ENCODE peak calls at places on chromosomes 2 and 18, in seven cellular contexts. One of them, this sample, is unnamed.

GRCh38 chr2:231720292-231720691 is 12.0 kb downstream of the PTMA start:
- DNase-seq in astrocyte: no peak
- DNase-seq in Panc1: no peak
- DNase-seq in PC-9: no peak
- DNase-seq in neural crest cell: no peak
- DNase-seq in A549: no peak
- DNase-seq in fibroblast of the aortic adventitia: no peak
- DNase-seq in this sample: no peak

GRCh38 chr2:133812826-133813617 is 244.8 kb upstream of the NCKAP5 start:
- DNase-seq in astrocyte: peak; percentile 73
- DNase-seq in Panc1: no peak
- DNase-seq in PC-9: no peak
- DNase-seq in neural crest cell: no peak
- DNase-seq in A549: peak; percentile 15
- DNase-seq in fibroblast of the aortic adventitia: peak; percentile 64
- DNase-seq in this sample: no peak

GRCh38 chr2:70643715-70644114 is 90.1 kb upstream of the TGFA start:
- DNase-seq in astrocyte: no peak
- DNase-seq in Panc1: no peak
- DNase-seq in PC-9: peak; percentile 43
- DNase-seq in neural crest cell: no peak
- DNase-seq in A549: peak; percentile 68
- DNase-seq in fibroblast of the aortic adventitia: no peak
- DNase-seq in this sample: no peak

GRCh38 chr2:67564076-67564475 is 166.9 kb downstream of the ETAA1 start:
- DNase-seq in astrocyte: peak; percentile 36
- DNase-seq in Panc1: no peak
- DNase-seq in PC-9: no peak
- DNase-seq in neural crest cell: no peak
- DNase-seq in A549: no peak
- DNase-seq in fibroblast of the aortic adventitia: peak; percentile 78
- DNase-seq in this sample: no peak

GRCh38 chr2:187842978-187843847 is 289.0 kb upstream of the TFPI start:
- DNase-seq in astrocyte: peak; percentile 58
- DNase-seq in Panc1: peak; percentile 32
- DNase-seq in PC-9: peak; percentile 0
- DNase-seq in neural crest cell: peak; percentile 5
- DNase-seq in A549: peak; percentile 79
- DNase-seq in fibroblast of the aortic adventitia: peak; percentile 85
- DNase-seq in this sample: no peak

GRCh38 chr2:1849450-1849849 is 105.1 kb upstream of the PXDN start:
- DNase-seq in astrocyte: no peak
- DNase-seq in Panc1: no peak
- DNase-seq in PC-9: no peak
- DNase-seq in neural crest cell: no peak
- DNase-seq in A549: no peak
- DNase-seq in fibroblast of the aortic adventitia: no peak
- DNase-seq in this sample: no peak

GRCh38 chr2:30454571-30454970 is 7.5 kb downstream of the LCLAT1 start:
- DNase-seq in astrocyte: no peak
- DNase-seq in Panc1: no peak
- DNase-seq in PC-9: no peak
- DNase-seq in neural crest cell: no peak
- DNase-seq in A549: no peak
- DNase-seq in fibroblast of the aortic adventitia: no peak
- DNase-seq in this sample: no peak

GRCh38 chr2:24635181-24635580 is 144.1 kb downstream of the NCOA1 start:
- DNase-seq in astrocyte: peak; percentile 2
- DNase-seq in Panc1: no peak
- DNase-seq in PC-9: no peak
- DNase-seq in neural crest cell: no peak
- DNase-seq in A549: no peak
- DNase-seq in fibroblast of the aortic adventitia: peak; percentile 58
- DNase-seq in this sample: no peak

GRCh38 chr2:173044686-173045085 is 31.0 kb upstream of the MAP3K20 start:
- DNase-seq in astrocyte: no peak
- DNase-seq in Panc1: no peak
- DNase-seq in PC-9: peak; percentile 46
- DNase-seq in neural crest cell: no peak
- DNase-seq in A549: no peak
- DNase-seq in fibroblast of the aortic adventitia: no peak
- DNase-seq in this sample: no peak

GRCh38 chr2:220394433-220394832 is 767.0 kb downstream of the SLC4A3 start:
- DNase-seq in astrocyte: peak; percentile 57
- DNase-seq in Panc1: no peak
- DNase-seq in PC-9: peak; percentile 22
- DNase-seq in neural crest cell: no peak
- DNase-seq in A549: peak; percentile 23
- DNase-seq in fibroblast of the aortic adventitia: peak; percentile 80
- DNase-seq in this sample: no peak

GRCh38 chr2:166373951-166374350 is 1.8 kb downstream of the SCN9A start:
- DNase-seq in astrocyte: peak; percentile 77
- DNase-seq in Panc1: no peak
- DNase-seq in PC-9: peak; percentile 25
- DNase-seq in neural crest cell: no peak
- DNase-seq in A549: peak; percentile 80
- DNase-seq in fibroblast of the aortic adventitia: peak; percentile 41
- DNase-seq in this sample: no peak

GRCh38 chr2:55051026-55051866 is 995 bp upstream of the RTN4 start:
- DNase-seq in astrocyte: peak; percentile 100
- DNase-seq in Panc1: peak; percentile 98
- DNase-seq in PC-9: peak; percentile 77
- DNase-seq in neural crest cell: peak; percentile 16
- DNase-seq in A549: peak; percentile 96
- DNase-seq in fibroblast of the aortic adventitia: peak; percentile 99
- DNase-seq in this sample: peak; percentile 80

GRCh38 chr2:108315408-108316193 is 26.9 kb downstream of the SULT1C2 start:
- DNase-seq in astrocyte: peak; percentile 45
- DNase-seq in Panc1: no peak
- DNase-seq in PC-9: no peak
- DNase-seq in neural crest cell: no peak
- DNase-seq in A549: no peak
- DNase-seq in fibroblast of the aortic adventitia: no peak
- DNase-seq in this sample: no peak

DNA sequence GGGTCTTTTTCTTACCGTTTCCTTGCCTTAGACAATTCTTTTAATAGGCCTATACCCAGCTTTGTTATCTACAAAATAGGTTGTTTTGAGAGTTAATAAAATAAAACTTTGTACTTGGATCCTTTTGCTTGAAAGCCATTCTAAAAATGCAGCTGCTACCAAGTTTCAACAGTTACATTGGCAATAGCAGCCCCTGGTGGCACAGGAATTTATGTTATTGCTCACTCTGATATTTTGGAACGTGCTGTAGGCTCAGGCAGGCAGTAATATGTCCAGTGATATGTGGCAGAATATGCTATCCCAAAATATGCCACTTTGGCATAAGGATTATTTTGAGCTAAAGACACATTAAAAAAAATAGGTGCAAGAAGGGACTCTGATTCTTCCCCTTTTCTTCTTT is 6.7 kb upstream of the COMMD1 start:
- DNase-seq in astrocyte: no peak
- DNase-seq in Panc1: no peak
- DNase-seq in PC-9: peak; percentile 15
- DNase-seq in neural crest cell: no peak
- DNase-seq in A549: peak; percentile 46
- DNase-seq in fibroblast of the aortic adventitia: peak; percentile 37
- DNase-seq in this sample: no peak
- TF ChIP-seq CTCF in astrocyte: peak; percentile 39
- TF ChIP-seq CTCF in Panc1: no peak
- TF ChIP-seq CTCF in PC-9: peak; percentile 69
- TF ChIP-seq CTCF in neural crest cell: peak; percentile 51
- TF ChIP-seq CTCF in A549: peak; percentile 77
- TF ChIP-seq CTCF in fibroblast of the aortic adventitia: peak; percentile 60
- TF ChIP-seq CTCF in this sample: peak; percentile 16

DNA sequence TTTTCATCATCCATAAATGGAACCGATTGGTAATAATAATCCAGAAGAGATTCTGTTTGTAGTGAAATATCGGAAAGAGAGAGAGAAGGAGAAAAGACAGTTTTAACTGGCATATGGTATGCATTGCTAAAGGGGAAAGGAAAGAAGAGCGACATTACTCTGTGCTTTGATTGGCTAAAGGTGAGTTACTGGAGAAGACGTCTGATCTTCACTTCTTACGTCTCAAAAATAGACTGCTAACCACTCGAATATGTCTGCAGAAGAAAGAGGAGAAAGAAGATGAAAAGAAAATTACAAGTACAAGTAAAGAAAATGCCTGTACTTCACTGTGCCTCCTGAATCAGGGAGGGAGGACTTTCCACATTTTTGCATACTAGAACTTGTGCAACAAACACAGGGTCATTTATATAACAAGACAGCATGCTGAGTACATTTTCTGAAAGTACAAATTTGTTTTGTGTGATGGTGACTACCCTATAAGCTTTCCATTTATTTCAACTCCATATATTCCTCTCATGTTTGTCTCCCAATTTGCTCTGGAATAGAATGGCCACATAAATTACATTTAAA is 787.2 kb downstream of the RNF144A start:
- DNase-seq in astrocyte: no peak
- DNase-seq in Panc1: no peak
- DNase-seq in PC-9: no peak
- DNase-seq in neural crest cell: no peak
- DNase-seq in A549: no peak
- DNase-seq in fibroblast of the aortic adventitia: peak; percentile 22
- DNase-seq in this sample: no peak
- TF ChIP-seq CTCF in astrocyte: no peak
- TF ChIP-seq CTCF in Panc1: no peak
- TF ChIP-seq CTCF in PC-9: no peak
- TF ChIP-seq CTCF in neural crest cell: no peak
- TF ChIP-seq CTCF in A549: no peak
- TF ChIP-seq CTCF in fibroblast of the aortic adventitia: no peak
- TF ChIP-seq CTCF in this sample: no peak

DNA sequence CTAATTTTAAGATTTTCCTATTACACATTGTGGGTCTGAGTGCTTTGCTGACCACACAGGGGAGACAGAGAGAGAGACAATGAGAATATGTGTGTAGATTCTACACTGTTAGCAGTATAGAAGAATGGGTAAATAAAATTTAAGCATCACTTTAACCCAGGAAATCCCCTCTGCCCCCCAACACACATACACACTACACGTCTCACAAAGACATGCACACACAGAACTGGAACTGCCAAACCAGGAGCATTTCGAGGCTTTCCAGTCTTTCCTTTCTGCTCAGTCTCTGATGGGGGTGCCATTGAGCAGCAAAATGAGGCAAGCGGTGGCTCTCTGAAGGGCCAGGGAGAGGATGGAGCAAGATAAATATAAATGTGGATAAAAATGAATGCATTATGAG is 2.5 kb downstream of the MERTK start:
- DNase-seq in astrocyte: no peak
- DNase-seq in Panc1: no peak
- DNase-seq in PC-9: peak; percentile 21
- DNase-seq in neural crest cell: no peak
- DNase-seq in A549: peak; percentile 51
- DNase-seq in fibroblast of the aortic adventitia: peak; percentile 45
- DNase-seq in this sample: no peak
- TF ChIP-seq CTCF in astrocyte: no peak
- TF ChIP-seq CTCF in Panc1: peak; percentile 85
- TF ChIP-seq CTCF in PC-9: peak; percentile 52
- TF ChIP-seq CTCF in neural crest cell: no peak
- TF ChIP-seq CTCF in A549: peak; percentile 51
- TF ChIP-seq CTCF in fibroblast of the aortic adventitia: peak; percentile 26
- TF ChIP-seq CTCF in this sample: peak; percentile 18

DNA sequence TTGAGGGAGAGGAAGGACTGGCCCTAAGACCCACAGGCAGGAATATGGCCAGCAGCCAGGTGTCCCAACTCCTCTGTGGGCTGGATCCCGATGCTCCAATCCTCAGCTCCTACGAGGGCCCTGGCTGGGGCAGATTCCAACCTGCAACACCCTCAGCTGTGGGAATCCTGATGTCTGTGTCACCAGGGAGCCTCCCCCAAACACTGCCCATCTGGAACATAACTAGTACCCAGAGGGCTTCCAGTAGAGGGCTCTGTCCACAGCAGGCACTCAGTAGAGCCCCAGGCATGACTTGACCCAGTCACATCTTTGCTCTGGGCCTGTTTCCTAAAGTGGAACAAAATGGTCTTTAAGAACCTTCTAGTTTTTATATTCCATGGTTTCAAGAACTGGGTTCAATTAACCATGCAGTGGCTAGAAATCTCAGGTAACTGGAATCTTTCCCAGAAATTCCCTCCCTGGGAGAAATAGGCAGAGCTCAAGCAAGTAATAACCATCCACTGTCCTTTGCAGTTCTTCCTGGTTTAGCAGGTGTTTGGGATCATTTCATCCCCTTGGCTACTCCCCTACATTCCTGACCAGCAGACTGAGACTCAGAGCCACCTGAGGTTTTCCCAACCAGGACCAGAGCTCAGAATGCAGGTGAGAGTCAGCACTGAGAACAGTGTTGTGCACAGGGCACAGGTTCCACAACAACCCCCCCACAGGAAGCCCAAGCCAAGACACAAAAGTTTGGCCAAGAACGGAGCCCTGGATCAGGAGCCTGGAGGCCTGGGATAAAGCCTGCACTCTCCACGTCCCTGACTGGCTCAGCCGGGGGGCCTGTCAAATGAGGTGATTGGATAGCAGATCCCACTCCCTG is 20.8 kb upstream of the LOXHD1 start:
- DNase-seq in astrocyte: no peak
- DNase-seq in Panc1: no peak
- DNase-seq in PC-9: no peak
- DNase-seq in neural crest cell: no peak
- DNase-seq in A549: peak; percentile 6
- DNase-seq in fibroblast of the aortic adventitia: no peak
- DNase-seq in this sample: no peak
- TF ChIP-seq CTCF in astrocyte: no peak
- TF ChIP-seq CTCF in Panc1: no peak
- TF ChIP-seq CTCF in PC-9: no peak
- TF ChIP-seq CTCF in neural crest cell: no peak
- TF ChIP-seq CTCF in A549: no peak
- TF ChIP-seq CTCF in fibroblast of the aortic adventitia: no peak
- TF ChIP-seq CTCF in this sample: no peak